ENCODE peak calls at places on chromosomes 4 and X, in ten cellular contexts. G is sigmoid colon; V is dorsolateral prefrontal cortex; W is lung; C is WERI-Rb-1; I is Caco-2; B is CD4-positive, alpha-beta memory T cell; P is AG04450; U is H9; X is lower lobe of right lung. D is an unnamed sample. For H3K27me3, the result is how much of the 10 kb centered on the place peaks cover.

GRCh38 chr4:182018691-182019090 is 224.5 kb upstream of the TENM3 start:
- DNase-seq in V (no peak), X (no peak), U (no peak), W (no peak), C (no peak), I (no peak), B (no peak), P (no peak), G (no peak), D (no peak)

GRCh38 chr4:93346840-93347239 is 481.7 kb upstream of the ATOH1 start:
- DNase-seq in C (no peak), P (no peak), X (no peak), I (no peak), W (no peak), U (peak), V (no peak), G (no peak), B (no peak), D (no peak)

GRCh38 chrX:15269618-15270521 is at the start of gene ASB9:
- DNase-seq in W (peak), G (no peak), V (no peak), X (peak), B (peak), P (no peak), I (peak), U (peak), C (no peak), D (no peak)

GRCh38 chrX:1403228-1403627 is 11.3 kb upstream of the SLC25A6 start:
- DNase-seq in I (no peak), P (no peak), C (no peak), B (no peak), U (no peak), W (no peak), V (no peak), X (peak), G (peak), D (no peak)

GRCh38 chr4:2852481-2852881 is 8.8 kb downstream of the ADD1 start:
- DNase-seq in X (peak), P (no peak), V (no peak), U (no peak), W (no peak), C (no peak), I (no peak), G (no peak), B (peak), D (peak)

GRCh38 chr4:63222466-63222865 is 1186.8 kb downstream of the TECRL start:
- DNase-seq in I (no peak), C (no peak), X (no peak), U (no peak), W (no peak), B (no peak), G (no peak), P (no peak), V (no peak), D (no peak)

GRCh38 chrX:154603438-154604430 is 15.3 kb downstream of the CTAG1B start:
- DNase-seq in B (no peak), G (no peak), U (no peak), C (peak), V (no peak), W (no peak), X (no peak), I (no peak), P (no peak), D (no peak)

GRCh38 chr4:5683566-5683965 is 24.8 kb downstream of the EVC2 start:
- DNase-seq in P (no peak), W (no peak), V (no peak), C (no peak), I (no peak), X (no peak), U (no peak), G (peak), B (no peak), D (no peak)

GRCh38 chr4:118033148-118034060 is 882 bp upstream of the NDST3 start:
- DNase-seq in V (peak), P (no peak), W (peak), B (no peak), I (peak), C (peak), X (peak), G (peak), U (peak), D (no peak)

GRCh38 chr4:122555216-122555615 is 65.7 kb downstream of the IL21 start:
- DNase-seq in X (no peak), C (no peak), W (no peak), U (no peak), G (no peak), V (no peak), B (no peak), P (no peak), I (no peak), D (no peak)

GRCh38 chr4:189787216-189788031 is 153.2 kb upstream of the FRG1 start:
- DNase-seq in B (no peak), P (no peak), V (no peak), C (no peak), G (no peak), U (no peak), I (no peak), X (no peak), W (no peak), D (no peak)

GRCh38 chr4:98722000-98722399 is 63.6 kb upstream of the TSPAN5 start:
- DNase-seq in P (no peak), G (no peak), V (no peak), U (no peak), C (no peak), X (no peak), I (no peak), B (no peak), W (no peak), D (no peak)

GRCh38 chr4:1569461-1570151 is 114.5 kb downstream of the FAM53A start:
- DNase-seq in U (no peak), X (no peak), G (peak), C (no peak), P (no peak), B (no peak), V (no peak), I (no peak), W (no peak), D (no peak)

GRCh38 chrX:79065696-79066095 is 78.8 kb upstream of the GPR174 start:
- DNase-seq in B (no peak), P (no peak), V (no peak), U (no peak), I (no peak), C (no peak), W (no peak), X (no peak), G (no peak), D (peak)

GRCh38 chrX:148500428-148501120 is at the start of gene AFF2:
- DNase-seq in U (peak), G (no peak), X (peak), C (peak), I (peak), P (no peak), W (peak), V (no peak), B (peak), D (peak)

GRCh38 chr4:6250984-6251295 is 18.7 kb upstream of the WFS1 start:
- DNase-seq in C (no peak), W (no peak), V (no peak), B (no peak), P (no peak), X (no peak), I (no peak), U (no peak), G (no peak), D (no peak)

GRCh38 chr4:26320159-26320452 is 708 bp upstream of the RBPJ start:
- DNase-seq in W (no peak), U (no peak), V (no peak), I (no peak), G (no peak), C (no peak), X (no peak), B (peak), P (no peak), D (no peak)

GRCh38 chr4:94459462-94460161 is 7.9 kb downstream of the PDLIM5 start:
- DNase-seq in W (no peak), P (no peak), V (no peak), G (no peak), B (no peak), I (no peak), C (no peak), X (no peak), U (no peak), D (no peak)

GRCh38 chr4:26269038-26269437 is 51.8 kb upstream of the RBPJ start:
- DNase-seq in I (no peak), U (no peak), W (no peak), C (no peak), B (no peak), P (no peak), V (no peak), G (no peak), X (no peak), D (no peak)

GRCh38 chrX:37824491-37825224 is 22.7 kb downstream of the DYNLT3 start:
- DNase-seq in B (no peak), V (no peak), X (no peak), C (no peak), W (no peak), P (no peak), U (no peak), I (no peak), G (no peak), D (no peak)

GRCh38 chrX:13014111-13015094 is 30.0 kb downstream of the FAM9C start:
- DNase-seq in I (no peak), X (no peak), G (no peak), B (no peak), P (no peak), W (no peak), U (no peak), C (no peak), V (no peak), D (no peak)

GRCh38 chr4:172844556-172844955 is 324.1 kb upstream of the GALNT7 start:
- DNase-seq in V (no peak), X (no peak), P (no peak), I (no peak), U (no peak), B (no peak), G (no peak), C (no peak), W (no peak), D (no peak)

GRCh38 chrX:39975094-39975865 is 122.5 kb downstream of the BCOR start:
- DNase-seq in G (no peak), B (no peak), C (no peak), I (peak), V (no peak), W (no peak), U (no peak), P (no peak), X (no peak), D (no peak)

GRCh38 chr4:11632488-11632887 is 203.8 kb upstream of the HS3ST1 start:
- DNase-seq in W (no peak), V (no peak), I (no peak), X (no peak), U (no peak), G (no peak), C (no peak), P (no peak), B (no peak), D (no peak)

GRCh38 chr4:146437778-146438177 is 84.0 kb downstream of the SLC10A7 start:
- DNase-seq in I (no peak), W (no peak), C (no peak), G (no peak), P (no peak), U (no peak), X (no peak), B (no peak), V (no peak), D (no peak)

GRCh38 chrX:10486373-10486772 is 134.0 kb downstream of the MID1 start:
- DNase-seq in I (no peak), V (no peak), P (peak), W (no peak), B (no peak), U (no peak), X (no peak), C (no peak), G (peak), D (no peak)

GRCh38 chrX:17844236-17844635 is 16.9 kb downstream of the RAI2 start:
- DNase-seq in W (no peak), P (no peak), X (no peak), G (no peak), I (no peak), B (no peak), V (no peak), U (no peak), C (no peak), D (no peak)

GRCh38 chr4:11440481-11441181 is 11.9 kb upstream of the HS3ST1 start:
- DNase-seq in I (no peak), C (no peak), G (no peak), B (no peak), P (no peak), V (no peak), X (no peak), U (no peak), W (no peak), D (no peak)

GRCh38 chrX:96004386-96004785 is 680.3 kb upstream of the DIAPH2 start:
- DNase-seq in I (no peak), X (no peak), B (no peak), U (no peak), C (no peak), W (no peak), P (peak), V (no peak), G (no peak), D (no peak)

GRCh38 chrX:16839852-16840460 is 30.2 kb downstream of the RBBP7 start:
- DNase-seq in V (no peak), W (no peak), I (peak), P (no peak), C (peak), B (no peak), U (peak), X (no peak), G (no peak), D (no peak)

GRCh38 chrX:124388562-124388961 is 42.2 kb downstream of the SH2D1A start:
- DNase-seq in B (peak), C (peak), W (peak), V (peak), U (no peak), P (no peak), G (peak), X (peak), I (peak), D (no peak)

GRCh38 chr4:183182873-183183725 is 84.0 kb downstream of the WWC2 start:
- DNase-seq in B (peak), P (peak), G (no peak), X (peak), V (no peak), C (no peak), U (peak), W (peak), I (peak), D (no peak)

GRCh38 chrX:133598596-133599334 is 183.5 kb upstream of the GPC4 start:
- DNase-seq in C (no peak), P (no peak), I (no peak), V (no peak), G (no peak), W (no peak), X (no peak), U (no peak), B (no peak), D (no peak)

GRCh38 chr4:26884486-26884988 is 23.9 kb downstream of the STIM2 start:
- DNase-seq in P (no peak), X (no peak), G (no peak), I (no peak), C (no peak), B (peak), W (no peak), U (no peak), V (no peak), D (peak)

GRCh38 chr4:186657766-186658165 is 65.9 kb downstream of the FAT1 start:
- DNase-seq in I (no peak), X (no peak), W (no peak), P (no peak), G (no peak), B (no peak), U (no peak), V (no peak), C (no peak), D (no peak)

GRCh38 chr4:136749988-136750387 is 782.3 kb downstream of the PCDH18 start:
- DNase-seq in W (no peak), G (no peak), I (no peak), V (no peak), C (no peak), X (no peak), B (no peak), U (no peak), P (no peak), D (no peak)

GRCh38 chr4:87657525-87657924 is 7.4 kb downstream of the DMP1 start:
- DNase-seq in V (no peak), B (no peak), W (no peak), X (no peak), I (no peak), C (no peak), G (no peak), P (no peak), U (no peak), D (no peak)

GRCh38 chrX:13750812-13751211 is 16.3 kb downstream of the OFD1 start:
- DNase-seq in C (no peak), V (no peak), P (no peak), U (no peak), B (no peak), X (no peak), I (no peak), W (no peak), G (no peak), D (no peak)

GRCh38 chr4:110611968-110612447 is 10.9 kb downstream of the PITX2 start:
- DNase-seq in W (no peak), P (no peak), X (no peak), I (no peak), V (no peak), B (no peak), C (no peak), G (no peak), U (no peak), D (no peak)
- H3K27me3 ChIP-seq in W (under half), P (half or more), X (half or more), I (under half), V (under half), B (under half), C (half or more), G (half or more), U (half or more), D (under half)

DNA sequence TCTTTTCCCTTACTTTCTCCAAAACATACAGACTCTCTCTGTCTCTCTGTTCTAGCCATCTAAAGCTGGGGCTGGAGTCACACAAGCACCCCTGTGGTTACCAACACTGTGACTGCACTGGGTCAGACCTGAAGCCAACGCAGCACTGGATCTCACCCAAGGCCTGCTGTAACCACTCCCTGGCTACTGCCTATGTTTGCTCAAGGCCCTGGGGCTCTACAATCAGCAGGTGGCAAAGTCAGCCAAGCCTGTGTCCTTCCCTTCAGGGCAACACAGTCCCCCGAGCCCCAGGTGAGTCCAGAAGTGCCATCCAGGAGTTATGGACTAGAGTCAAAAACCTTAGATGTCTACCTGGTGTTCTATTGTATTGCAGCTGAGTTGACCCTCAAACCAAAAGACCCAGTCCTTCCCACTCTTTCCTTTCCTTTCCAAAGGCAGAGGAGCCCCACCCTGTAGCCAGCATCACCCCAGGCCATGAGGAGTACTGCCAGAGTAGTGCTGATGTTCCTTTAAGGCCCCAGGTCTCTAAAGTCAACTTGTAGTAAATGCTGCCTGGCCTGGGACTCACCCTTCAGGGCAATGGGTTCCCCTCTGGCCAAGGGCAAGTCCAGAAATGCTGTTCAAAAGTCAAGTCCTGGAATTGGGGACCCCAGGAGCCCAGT is 58.8 kb upstream of the RAP2C start:
- DNase-seq in I (no peak), W (no peak), X (no peak), V (no peak), C (no peak), B (no peak), U (no peak), P (no peak), G (no peak), D (no peak)
- H3K27me3 ChIP-seq in I (under half), W (under half), X (under half), V (under half), C (under half), B (under half), U (under half), P (under half), G (under half), D (under half)

GRCh38 chr4:47643845-47644244 is 158.8 kb downstream of the ATP10D start:
- DNase-seq in V (no peak), P (no peak), I (no peak), C (no peak), U (peak), X (no peak), B (no peak), G (no peak), W (no peak), D (no peak)

GRCh38 chr4:47641755-47642154 is 156.7 kb downstream of the ATP10D start:
- DNase-seq in I (no peak), V (no peak), X (no peak), U (no peak), C (peak), G (no peak), P (no peak), B (no peak), W (no peak), D (no peak)

GRCh38 chr4:47640911-47641310 is 155.8 kb downstream of the ATP10D start:
- DNase-seq in P (no peak), X (no peak), W (no peak), U (no peak), C (no peak), G (no peak), B (no peak), I (no peak), V (no peak), D (no peak)

GRCh38 chr4:47642985-47643745 is 158.1 kb downstream of the ATP10D start:
- DNase-seq in V (peak), G (no peak), U (no peak), C (peak), W (no peak), X (no peak), P (no peak), I (no peak), B (no peak), D (no peak)

GRCh38 chr4:47639531-47639930 is 154.5 kb downstream of the ATP10D start:
- DNase-seq in W (no peak), V (no peak), X (no peak), G (no peak), P (no peak), U (no peak), B (no peak), C (no peak), I (no peak), D (no peak)
- H3K27me3 ChIP-seq in W (under half), V (under half), X (under half), G (under half), P (under half), U (under half), B (under half), C (under half), I (under half), D (under half)

DNA sequence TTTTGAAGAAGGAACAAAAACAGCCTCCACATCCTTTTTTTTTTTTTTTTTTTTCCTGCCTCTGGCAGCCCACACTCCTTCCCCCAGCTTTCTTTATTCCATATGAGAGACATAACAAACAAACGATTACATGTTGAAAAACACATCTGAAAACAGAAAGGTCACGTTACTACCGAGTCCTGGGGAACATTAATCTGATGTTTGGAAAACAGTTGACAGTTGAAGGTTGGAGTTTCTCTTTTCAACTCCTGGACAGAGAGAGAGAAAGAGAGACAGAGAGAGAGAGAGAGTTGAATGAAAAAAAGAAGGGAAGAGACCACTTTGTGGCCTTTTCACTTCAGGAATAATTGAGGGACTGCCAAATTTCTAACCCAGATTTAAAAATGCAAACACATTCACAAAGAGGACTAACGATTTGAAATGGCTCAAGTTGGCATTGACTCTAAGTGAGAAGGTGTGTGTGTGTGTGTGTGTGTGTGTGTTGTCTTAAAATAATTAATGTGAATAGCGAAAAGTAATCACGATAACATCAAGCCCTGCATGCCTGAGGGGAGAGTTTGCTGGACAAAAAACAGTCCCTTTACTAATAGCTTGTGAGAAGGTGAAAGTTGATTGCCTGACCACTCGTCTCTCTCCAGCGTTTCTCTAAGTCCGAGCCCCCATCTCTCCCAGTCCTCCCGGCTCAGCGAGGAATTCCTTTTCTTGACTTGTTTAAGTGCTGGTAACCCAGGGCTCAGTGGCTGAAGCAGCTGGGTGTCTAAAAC is 67.3 kb downstream of the FBXO8 start:
- DNase-seq in G (no peak), C (no peak), V (no peak), B (no peak), U (no peak), W (no peak), X (no peak), P (no peak), I (no peak), D (no peak)
- H3K27me3 ChIP-seq in G (under half), C (under half), V (half or more), B (half or more), U (half or more), W (under half), X (half or more), P (half or more), I (under half), D (under half)

GRCh38 chr4:8857682-8858187 is 13.9 kb downstream of the HMX1 start:
- DNase-seq in I (no peak), U (no peak), X (no peak), G (no peak), P (no peak), C (no peak), V (no peak), W (no peak), B (no peak), D (no peak)

GRCh38 chr4:8858188-8858924 is 13.3 kb downstream of the HMX1 start:
- DNase-seq in G (no peak), B (no peak), X (no peak), P (no peak), W (no peak), V (no peak), I (no peak), C (no peak), U (no peak), D (no peak)

GRCh38 chr4:8859550-8860095 is 12.0 kb downstream of the HMX1 start:
- DNase-seq in V (no peak), B (no peak), G (no peak), U (no peak), X (no peak), C (no peak), I (no peak), P (no peak), W (no peak), D (no peak)

GRCh38 chr4:8860096-8860891 is 11.3 kb downstream of the HMX1 start:
- DNase-seq in I (no peak), G (no peak), V (no peak), X (no peak), W (no peak), P (no peak), U (no peak), C (no peak), B (no peak), D (no peak)

GRCh38 chr4:8858925-8859210 is 12.8 kb downstream of the HMX1 start:
- DNase-seq in P (no peak), I (no peak), G (no peak), U (no peak), W (no peak), V (no peak), C (no peak), B (no peak), X (no peak), D (no peak)
- H3K27me3 ChIP-seq in P (half or more), I (under half), G (half or more), U (half or more), W (under half), V (under half), C (under half), B (under half), X (half or more), D (under half)

D was measured in GM06990.